ENCODE peak calls at places on chromosomes 2 and 18, in four cellular contexts. S, A, Q and D are unnamed samples.

GRCh38 chr2:26722911-26723310 is 30.4 kb downstream of the KCNK3 start:
- DNase-seq in S (no peak), A (no peak), Q (no peak), D (no peak)

GRCh38 chr2:143230506-143231256 is 101.5 kb downstream of the ARHGAP15 start:
- DNase-seq in S (no peak), A (no peak), Q (no peak), D (no peak)

GRCh38 chr2:227627769-227628168 is 10.5 kb downstream of the SCYGR4 start:
- DNase-seq in S (no peak), A (no peak), Q (no peak), D (no peak)

GRCh38 chr2:129253461-129253812 is 726.0 kb upstream of the RAB6C start:
- DNase-seq in S (peak; percentile 12), A (no peak), Q (no peak), D (peak; percentile 25)

GRCh38 chr18:42298744-42299685 is 344.0 kb downstream of the PIK3C3 start:
- DNase-seq in S (peak; percentile 39), A (peak; percentile 66), Q (peak; percentile 84), D (peak; percentile 76)

GRCh38 chr2:30331038-30331437 is 99.7 kb downstream of the LBH start:
- DNase-seq in S (no peak), A (no peak), Q (no peak), D (no peak)

GRCh38 chr18:50281972-50282520 is 723 bp upstream of the MBD1 start:
- DNase-seq in S (no peak), A (no peak), Q (no peak), D (no peak)

GRCh38 chr18:26415041-26415440 is 133.3 kb downstream of the KCTD1 start:
- DNase-seq in S (no peak), A (no peak), Q (no peak), D (no peak)

GRCh38 chr2:25825238-25825637 is 53.0 kb downstream of the ASXL2 start:
- DNase-seq in S (no peak), A (no peak), Q (no peak), D (no peak)

GRCh38 chr2:45935791-45936622 is 284.5 kb downstream of the PRKCE start:
- DNase-seq in S (peak; percentile 77), A (peak; percentile 99), Q (peak; percentile 97), D (peak; percentile 97)

GRCh38 chr2:102619414-102620319 is at the start of gene SLC9A2:
- DNase-seq in S (peak; percentile 69), A (no peak), Q (no peak), D (no peak)

GRCh38 chr2:51151490-51152140 is 119.7 kb upstream of the NRXN1 start:
- DNase-seq in S (no peak), A (no peak), Q (no peak), D (no peak)

GRCh38 chr2:85717308-85718005 is 23.3 kb downstream of the GNLY start:
- DNase-seq in S (no peak), A (peak; percentile 34), Q (no peak), D (no peak)

GRCh38 chr2:241378816-241379215 is 22.7 kb downstream of the FARP2 start:
- DNase-seq in S (no peak), A (peak; percentile 31), Q (no peak), D (no peak)
- H3K4me3 ChIP-seq in S (no peak overlapping the region), A (no peak overlapping the region), Q (no peak overlapping the region), D (peak overlapping the region; percentile 54)

GRCh38 chr2:240583774-240584173 is 2.8 kb upstream of the CAPN10 start:
- DNase-seq in S (no peak), A (no peak), Q (no peak), D (no peak)
- H3K4me3 ChIP-seq in S (no peak overlapping the region), A (no peak overlapping the region), Q (no peak overlapping the region), D (no peak overlapping the region)

GRCh38 chr18:3266062-3266608 is 4.2 kb downstream of the MYL12B start:
- DNase-seq in S (no peak), A (no peak), Q (no peak), D (no peak)

GRCh38 chr18:3262234-3263171 is 570 bp downstream of the MYL12B start:
- DNase-seq in S (peak; percentile 88), A (no peak), Q (no peak), D (peak; percentile 41)

GRCh38 chr18:3261393-3262233 is at the start of gene MYL12B:
- DNase-seq in S (peak; percentile 80), A (peak; percentile 68), Q (peak; percentile 82), D (peak; percentile 85)

GRCh38 chr18:3265564-3266033 is 3.7 kb downstream of the MYL12B start:
- DNase-seq in S (no peak), A (peak; percentile 75), Q (no peak), D (peak; percentile 69)

DNA sequence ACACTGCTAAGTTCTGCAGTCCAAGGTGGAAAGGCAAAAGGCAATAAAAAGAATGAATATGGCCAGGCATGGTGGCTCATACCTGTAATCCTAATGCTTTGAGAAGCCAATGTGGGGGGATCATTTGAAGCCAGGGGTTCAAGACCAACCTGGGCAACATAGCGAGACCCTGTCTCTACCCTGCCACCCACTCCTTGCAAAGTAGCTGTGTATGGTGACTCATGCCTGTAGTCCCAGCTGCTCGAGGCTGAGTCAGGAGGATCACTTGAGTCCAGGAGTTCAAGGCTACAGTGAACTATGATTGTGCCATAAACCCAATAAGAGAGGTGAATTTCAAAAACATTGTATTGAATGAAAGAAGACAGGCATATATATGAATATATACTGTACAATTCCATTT is 2.4 kb downstream of the MYL12B start:
- DNase-seq in S (no peak), A (peak; percentile 42), Q (no peak), D (peak; percentile 34)
- H3K4me3 ChIP-seq in S (no peak overlapping the region), A (no peak overlapping the region), Q (no peak overlapping the region), D (no peak overlapping the region)

GRCh38 chr2:160427629-160428424 is 65.8 kb downstream of the RBMS1 start:
- DNase-seq in S (no peak), A (peak; percentile 87), Q (peak; percentile 76), D (peak; percentile 77)
- H3K4me3 ChIP-seq in S (no peak overlapping the region), A (peak overlapping the region; percentile 10), Q (no peak overlapping the region), D (no peak overlapping the region)

DNA sequence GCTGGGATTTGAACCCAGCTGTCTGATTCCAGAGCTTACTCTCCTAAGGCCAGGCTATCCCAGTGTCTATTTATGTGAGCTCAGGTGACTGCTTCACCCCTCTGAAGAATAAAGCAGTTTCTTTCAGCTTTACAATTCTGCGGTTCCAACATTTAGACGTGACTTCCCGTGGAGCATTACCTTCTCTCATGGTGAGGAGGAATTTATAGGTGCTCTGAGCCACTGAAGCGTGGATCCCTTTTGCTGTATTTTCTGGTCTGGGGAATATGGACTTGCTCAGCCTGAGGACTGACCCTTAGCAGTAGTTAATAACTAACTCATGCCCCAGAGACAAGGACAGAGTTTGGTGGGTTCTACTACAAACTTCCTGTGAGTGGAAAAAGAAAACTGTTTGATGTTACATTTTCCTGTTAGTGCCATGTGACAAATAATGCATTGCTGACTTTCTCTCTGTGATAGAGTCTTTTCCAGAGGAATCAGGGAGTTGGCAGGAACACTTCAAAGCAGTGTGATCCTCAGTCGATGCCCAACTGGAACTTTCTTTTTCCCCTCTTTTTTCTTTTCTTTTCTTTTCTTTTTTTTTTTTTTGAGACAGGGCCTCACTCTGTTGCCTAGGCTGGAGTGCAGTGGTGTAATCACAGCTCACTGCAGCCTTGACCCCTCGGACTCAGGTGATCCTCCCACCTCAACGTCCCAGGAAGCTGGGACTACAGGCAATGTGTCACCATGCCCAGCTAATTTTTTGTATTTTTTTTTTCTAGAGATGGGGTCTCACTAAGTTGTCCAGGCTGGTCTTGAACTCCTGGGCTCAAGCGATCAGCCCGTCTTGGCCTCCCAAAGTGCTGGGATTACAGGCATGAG is 21.9 kb downstream of the CASP10 start:
- DNase-seq in S (no peak), A (no peak), Q (no peak), D (no peak)
- H3K4me3 ChIP-seq in S (no peak overlapping the region), A (no peak overlapping the region), Q (no peak overlapping the region), D (no peak overlapping the region)

GRCh38 chr2:133264951-133265949 is 303.0 kb downstream of the NCKAP5 start:
- DNase-seq in S (no peak), A (no peak), Q (no peak), D (no peak)

GRCh38 chr2:133266926-133267590 is 301.2 kb downstream of the NCKAP5 start:
- DNase-seq in S (no peak), A (no peak), Q (no peak), D (no peak)

GRCh38 chr2:133262888-133263287 is 305.4 kb downstream of the NCKAP5 start:
- DNase-seq in S (no peak), A (no peak), Q (peak; percentile 22), D (no peak)

GRCh38 chr2:133270550-133270949 is 297.7 kb downstream of the NCKAP5 start:
- DNase-seq in S (no peak), A (no peak), Q (no peak), D (no peak)

DNA sequence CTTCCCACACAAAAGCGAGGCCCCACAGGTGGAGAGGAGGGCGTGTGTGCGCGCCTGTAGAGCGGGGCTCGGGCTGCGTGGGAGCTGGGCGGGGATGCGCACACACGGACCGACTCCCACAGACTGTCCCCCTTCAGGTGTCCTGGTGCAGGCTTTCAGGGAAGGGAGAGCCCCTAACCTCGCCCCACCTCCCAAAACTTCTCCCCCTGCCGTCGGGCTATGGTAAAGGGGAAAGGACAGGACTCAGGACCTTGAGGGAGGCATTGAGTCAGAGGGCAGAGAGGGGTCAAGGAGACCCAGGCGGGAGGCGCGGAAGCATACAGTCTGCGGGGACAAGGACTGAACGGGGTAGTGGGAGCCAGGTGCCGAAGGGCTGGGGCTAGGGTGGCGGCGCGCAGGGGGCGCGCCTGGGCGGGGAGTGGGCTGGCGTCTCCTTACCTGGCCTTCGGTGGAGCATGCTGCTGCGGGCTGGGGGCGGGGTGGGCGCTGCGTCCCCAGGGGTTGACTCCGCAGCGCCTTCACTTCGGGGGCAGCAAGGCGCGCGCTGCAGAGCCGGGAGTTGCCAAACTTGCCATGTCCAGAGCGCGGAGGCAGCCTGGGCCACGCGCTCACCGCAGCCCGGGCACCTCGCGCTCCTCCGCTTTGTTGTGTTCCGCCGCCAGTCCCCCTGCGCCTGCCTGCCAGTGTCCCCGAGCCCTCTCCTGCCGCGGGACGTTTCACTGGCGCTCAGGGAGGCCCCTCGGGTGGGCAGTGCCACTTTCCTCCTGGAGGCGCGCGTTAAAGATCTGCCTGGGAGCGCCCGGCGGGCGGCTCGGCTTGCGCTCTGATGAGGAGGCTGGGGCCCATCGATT is 302.0 kb downstream of the NCKAP5 start:
- DNase-seq in S (no peak), A (no peak), Q (peak; percentile 19), D (no peak)
- H3K4me3 ChIP-seq in S (no peak overlapping the region), A (peak overlapping the region; percentile 63), Q (peak overlapping the region; percentile 44), D (peak overlapping the region; percentile 63)